ENCODE peak calls at places on chromosomes 4 and X, in ten cellular contexts. N is HL-60; B is AG04450; V is effector memory CD4-positive, alpha-beta T cell; U is GM20000; W is stimulated activated CD4-positive, alpha-beta T cell treated with anti-CD3 and anti-CD28 coated beads, Interleukin-4, amount 100 ng/mL, for 24 hours; Z is stimulated activated CD8-positive, alpha-beta memory T cell treated with anti-CD3 and anti-CD28 coated beads, Interleukin-15, amount 100 ng/mL, for 4 hours; S is HFF-Myc; P is GM06990; K is CD8-positive, alpha-beta memory T cell. M is an unnamed sample.

GRCh38 chr4:109921384-109921808 is 8.7 kb downstream of the EGF start:
- DNase-seq in N (no peak), B (no peak), V (no peak), U (no peak), W (no peak), Z (no peak), S (peak), P (no peak), K (no peak), M (no peak)

GRCh38 chr4:86092684-86093083 is 267.2 kb downstream of the MAPK10 start:
- DNase-seq in N (no peak), B (peak), V (no peak), U (no peak), W (no peak), Z (no peak), S (no peak), P (no peak), K (no peak), M (no peak)

GRCh38 chr4:156779046-156779445 is 192.6 kb downstream of the PDGFC start:
- DNase-seq in N (no peak), B (no peak), V (no peak), U (no peak), W (no peak), Z (no peak), S (no peak), P (no peak), K (no peak), M (no peak)

GRCh38 chr4:49063670-49064069 is 77.6 kb downstream of the CWH43 start:
- DNase-seq in N (no peak), B (no peak), V (no peak), U (no peak), W (no peak), Z (no peak), S (no peak), P (no peak), K (no peak), M (no peak)

GRCh38 chrX:53294024-53294648 is 12.8 kb upstream of the IQSEC2 start:
- DNase-seq in N (no peak), B (no peak), V (no peak), U (no peak), W (no peak), Z (no peak), S (no peak), P (no peak), K (no peak), M (no peak)

GRCh38 chrX:10582945-10583344 is 37.4 kb downstream of the MID1 start:
- DNase-seq in N (no peak), B (no peak), V (no peak), U (no peak), W (no peak), Z (no peak), S (no peak), P (no peak), K (no peak), M (no peak)

GRCh38 chr4:94506822-94507221 is 55.1 kb downstream of the PDLIM5 start:
- DNase-seq in N (no peak), B (no peak), V (no peak), U (no peak), W (no peak), Z (no peak), S (no peak), P (no peak), K (no peak), M (no peak)

GRCh38 chrX:7263330-7263729 is 115.4 kb upstream of the PUDP start:
- DNase-seq in N (no peak), B (no peak), V (no peak), U (no peak), W (no peak), Z (no peak), S (no peak), P (no peak), K (no peak), M (no peak)

GRCh38 chr4:154189346-154189745 is 302.3 kb downstream of the DCHS2 start:
- DNase-seq in N (no peak), B (no peak), V (no peak), U (no peak), W (no peak), Z (no peak), S (no peak), P (no peak), K (no peak), M (no peak)

GRCh38 chrX:124023838-124024238 is 62.3 kb downstream of the STAG2 start:
- DNase-seq in N (no peak), B (no peak), V (no peak), U (no peak), W (no peak), Z (no peak), S (no peak), P (no peak), K (no peak), M (no peak)

GRCh38 chrX:55919367-55920221 is 202.0 kb downstream of the RRAGB start:
- DNase-seq in N (no peak), B (no peak), V (no peak), U (peak), W (no peak), Z (no peak), S (no peak), P (peak), K (no peak), M (no peak)

GRCh38 chr4:80202784-80203553 is 5.7 kb downstream of the PRDM8 start:
- DNase-seq in N (peak), B (no peak), V (peak), U (peak), W (peak), Z (no peak), S (no peak), P (peak), K (peak), M (no peak)

GRCh38 chr4:845233-845835 is 19.4 kb upstream of the CPLX1 start:
- DNase-seq in N (no peak), B (peak), V (no peak), U (no peak), W (no peak), Z (no peak), S (no peak), P (no peak), K (no peak), M (no peak)

GRCh38 chr4:20428410-20429160 is 176.9 kb downstream of the SLIT2 start:
- DNase-seq in N (no peak), B (no peak), V (no peak), U (no peak), W (no peak), Z (no peak), S (no peak), P (no peak), K (no peak), M (no peak)

GRCh38 chrX:8194216-8194615 is 23.1 kb upstream of the VCX2 start:
- DNase-seq in N (no peak), B (no peak), V (no peak), U (no peak), W (no peak), Z (no peak), S (no peak), P (no peak), K (no peak), M (no peak)

GRCh38 chr4:182881928-182882327 is 35.3 kb downstream of the DCTD start:
- DNase-seq in N (no peak), B (no peak), V (no peak), U (no peak), W (no peak), Z (no peak), S (no peak), P (no peak), K (no peak), M (no peak)

GRCh38 chrX:100745806-100746537 is 14.1 kb upstream of the SYTL4 start:
- DNase-seq in N (no peak), B (no peak), V (no peak), U (no peak), W (no peak), Z (no peak), S (no peak), P (no peak), K (no peak), M (no peak)

GRCh38 chr4:48141048-48141447 is 7.0 kb upstream of the TXK start:
- DNase-seq in N (no peak), B (peak), V (no peak), U (peak), W (no peak), Z (no peak), S (peak), P (no peak), K (no peak), M (peak)

GRCh38 chr4:160351018-160351417 is 1248.1 kb downstream of the RAPGEF2 start:
- DNase-seq in N (no peak), B (no peak), V (no peak), U (no peak), W (no peak), Z (no peak), S (no peak), P (no peak), K (no peak), M (no peak)

GRCh38 chr4:4735870-4736269 is 123.6 kb upstream of the MSX1 start:
- DNase-seq in N (no peak), B (no peak), V (no peak), U (no peak), W (no peak), Z (no peak), S (no peak), P (no peak), K (no peak), M (no peak)

GRCh38 chr4:57109530-57109846 is 697 bp downstream of the IGFBP7 start:
- DNase-seq in N (no peak), B (no peak), V (no peak), U (peak), W (no peak), Z (no peak), S (no peak), P (peak), K (no peak), M (no peak)

GRCh38 chrX:1242901-1243402 is 25.7 kb upstream of the CSF2RA start:
- DNase-seq in N (no peak), B (no peak), V (no peak), U (peak), W (peak), Z (no peak), S (no peak), P (peak), K (no peak), M (no peak)

GRCh38 chr4:1981251-1982055 is 27.3 kb downstream of the NELFA start:
- DNase-seq in N (no peak), B (no peak), V (no peak), U (no peak), W (no peak), Z (no peak), S (no peak), P (no peak), K (no peak), M (no peak)

GRCh38 chr4:140300271-140300970 is 73.0 kb upstream of the SCOC start:
- DNase-seq in N (no peak), B (no peak), V (no peak), U (no peak), W (no peak), Z (no peak), S (no peak), P (no peak), K (no peak), M (no peak)

M was measured in glomerular endothelial cell.